ENCODE peak calls at places on chromosomes 6 and 20, in eight cellular contexts. B, J, V, D, L, X, H and G are unnamed samples.
A peak's percentile ranks its signal among the peaks of the same experiment; 100 is the strongest.

GRCh38 chr6:135182993-135183531 is 2.0 kb downstream of the MYB start:
- DNase-seq in B (no peak), J (peak; percentile 89), V (no peak), D (no peak), L (no peak), X (peak; percentile 69), H (peak; percentile 9), G (peak; percentile 81)

GRCh38 chr6:25320459-25320858 is 41.3 kb downstream of the CARMIL1 start:
- DNase-seq in B (no peak), J (no peak), V (peak; percentile 78), D (no peak), L (no peak), X (no peak), H (no peak), G (no peak)

GRCh38 chr6:30972816-30973215 is 10.7 kb upstream of the MUC21 start:
- DNase-seq in B (no peak), J (no peak), V (no peak), D (no peak), L (no peak), X (no peak), H (no peak), G (no peak)

GRCh38 chr6:79071547-79071946 is 6.5 kb downstream of the PHIP start:
- DNase-seq in B (no peak), J (no peak), V (no peak), D (no peak), L (no peak), X (no peak), H (no peak), G (no peak)

GRCh38 chr6:92777146-92777740 is 642.1 kb downstream of the EPHA7 start:
- DNase-seq in B (no peak), J (no peak), V (peak; percentile 36), D (no peak), L (no peak), X (no peak), H (peak; percentile 2), G (no peak)

GRCh38 chr6:121216928-121217327 is 117.4 kb downstream of the TBC1D32 start:
- DNase-seq in B (no peak), J (no peak), V (peak; percentile 53), D (no peak), L (no peak), X (no peak), H (peak; percentile 19), G (no peak)

GRCh38 chr6:36314221-36315014 is 22.3 kb downstream of the BNIP5 start:
- DNase-seq in B (no peak), J (no peak), V (peak; percentile 55), D (no peak), L (peak; percentile 31), X (no peak), H (peak; percentile 47), G (no peak)

GRCh38 chr6:130602151-130602770 is 224.9 kb upstream of the SMLR1 start:
- DNase-seq in B (peak; percentile 46), J (no peak), V (peak; percentile 99), D (no peak), L (no peak), X (no peak), H (peak; percentile 98), G (no peak)

GRCh38 chr6:38214159-38214558 is 394.6 kb downstream of the ZFAND3 start:
- DNase-seq in B (no peak), J (no peak), V (no peak), D (no peak), L (no peak), X (no peak), H (no peak), G (no peak)

GRCh38 chr6:79872986-79873385 is 74.4 kb downstream of the ELOVL4 start:
- DNase-seq in B (no peak), J (no peak), V (peak; percentile 42), D (no peak), L (no peak), X (no peak), H (peak; percentile 88), G (no peak)

GRCh38 chr20:10665791-10666190 is 8.0 kb downstream of the JAG1 start:
- DNase-seq in B (peak; percentile 36), J (no peak), V (no peak), D (no peak), L (no peak), X (no peak), H (no peak), G (no peak)

GRCh38 chr6:127115032-127115661 is 3.3 kb upstream of the RSPO3 start:
- DNase-seq in B (no peak), J (no peak), V (peak; percentile 23), D (no peak), L (no peak), X (no peak), H (peak; percentile 89), G (no peak)

GRCh38 chr6:35650015-35650414 is 38.7 kb downstream of the FKBP5 start:
- DNase-seq in B (no peak), J (no peak), V (no peak), D (no peak), L (no peak), X (no peak), H (no peak), G (no peak)

GRCh38 chr6:168992696-168993185 is 260.9 kb downstream of the THBS2 start:
- DNase-seq in B (no peak), J (no peak), V (no peak), D (no peak), L (no peak), X (no peak), H (no peak), G (no peak)

GRCh38 chr6:133424359-133424758 is 183.2 kb downstream of the EYA4 start:
- DNase-seq in B (no peak), J (no peak), V (no peak), D (no peak), L (no peak), X (no peak), H (no peak), G (no peak)

GRCh38 chr20:25462166-25462565 is 54.7 kb downstream of the GINS1 start:
- DNase-seq in B (no peak), J (peak; percentile 44), V (no peak), D (no peak), L (no peak), X (no peak), H (no peak), G (no peak)

GRCh38 chr20:35174458-35175216 is 2.8 kb downstream of the PROCR start:
- DNase-seq in B (peak; percentile 28), J (peak; percentile 65), V (no peak), D (no peak), L (no peak), X (no peak), H (peak; percentile 55), G (no peak)

GRCh38 chr20:51639206-51639832 is 96.8 kb upstream of the NFATC2 start:
- DNase-seq in B (peak; percentile 76), J (peak; percentile 83), V (peak; percentile 52), D (peak; percentile 78), L (peak; percentile 51), X (no peak), H (peak; percentile 63), G (peak; percentile 27)

GRCh38 chr6:43938178-43939101 is 168.4 kb downstream of the VEGFA start:
- DNase-seq in B (peak; percentile 19), J (peak; percentile 53), V (no peak), D (no peak), L (no peak), X (no peak), H (no peak), G (no peak)

GRCh38 chr6:67248077-67248476 is 1387.0 kb upstream of the ADGRB3 start:
- DNase-seq in B (no peak), J (no peak), V (no peak), D (no peak), L (no peak), X (no peak), H (no peak), G (no peak)

GRCh38 chr6:63731946-63732735 is 96.5 kb downstream of the PHF3 start:
- DNase-seq in B (no peak), J (no peak), V (peak; percentile 51), D (no peak), L (no peak), X (no peak), H (peak; percentile 49), G (no peak)

GRCh38 chr20:4813076-4813838 is 91.5 kb downstream of the PRND start:
- DNase-seq in B (no peak), J (peak; percentile 93), V (no peak), D (no peak), L (no peak), X (peak; percentile 12), H (no peak), G (no peak)

GRCh38 chr20:4820833-4821518 is 99.3 kb downstream of the PRND start:
- DNase-seq in B (peak; percentile 75), J (no peak), V (peak; percentile 77), D (no peak), L (no peak), X (no peak), H (peak; percentile 97), G (no peak)

GRCh38 chr20:2507875-2508630 is 662 bp downstream of the ZNF343 start:
- DNase-seq in B (no peak), J (no peak), V (no peak), D (no peak), L (no peak), X (peak; percentile 6), H (peak; percentile 62), G (no peak)

GRCh38 chr6:111015656-111016190 is 33.9 kb downstream of the RPF2 start:
- DNase-seq in B (no peak), J (no peak), V (no peak), D (no peak), L (no peak), X (no peak), H (no peak), G (no peak)

GRCh38 chr20:50584687-50585086 is 74.5 kb downstream of the PTPN1 start:
- DNase-seq in B (no peak), J (peak; percentile 6), V (no peak), D (no peak), L (no peak), X (no peak), H (peak; percentile 46), G (no peak)
- H3K36me3 ChIP-seq in B (no peaks in the 10 kb centered on the region), J (peaks cover 91% of the 10 kb centered on the region), V (peaks cover 24% of the 10 kb centered on the region), D (peaks cover 81% of the 10 kb centered on the region), L (peaks cover 18% of the 10 kb centered on the region), X (peaks cover 43% of the 10 kb centered on the region), H (peaks cover 28% of the 10 kb centered on the region), G (peaks cover 56% of the 10 kb centered on the region)

DNA sequence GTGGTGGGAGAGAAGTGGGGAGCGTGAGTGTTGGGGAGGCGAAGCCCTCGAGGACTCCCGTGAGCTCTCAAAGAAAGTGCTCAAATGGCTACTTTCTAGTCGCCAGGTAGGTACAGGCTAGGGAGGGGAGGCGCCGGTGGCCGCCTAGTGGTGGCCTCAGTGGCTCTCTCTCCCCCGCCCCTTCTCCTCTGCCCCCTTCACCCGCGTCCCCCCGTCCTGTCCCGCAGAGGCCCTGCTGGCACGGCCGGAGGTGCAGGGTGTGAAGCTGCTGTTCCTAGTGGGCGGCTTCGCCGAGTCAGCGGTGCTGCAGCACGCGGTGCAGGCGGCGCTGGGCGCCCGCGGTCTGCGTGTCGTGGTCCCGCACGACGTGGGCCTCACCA is 16.3 kb downstream of the ADISSP start:
- DNase-seq in B (no peak), J (no peak), V (no peak), D (no peak), L (no peak), X (no peak), H (no peak), G (no peak)
- H3K4me3 ChIP-seq in B (no peak overlapping the region), J (peak overlapping the region; percentile 26), V (no peak overlapping the region), D (no peak overlapping the region), L (peak overlapping the region; percentile 8), X (no peak overlapping the region), H (no peak overlapping the region), G (no peak overlapping the region)

GRCh38 chr20:61322151-61322860 is 70.2 kb downstream of the CDH4 start:
- DNase-seq in B (no peak), J (peak; percentile 53), V (no peak), D (no peak), L (no peak), X (no peak), H (no peak), G (no peak)
- H3K9me3 ChIP-seq in B (no peaks in the 10 kb centered on the region), J (no peaks in the 10 kb centered on the region), V (no peaks in the 10 kb centered on the region), D (no peaks in the 10 kb centered on the region), L (no peaks in the 10 kb centered on the region), X (no peaks in the 10 kb centered on the region), H (no peaks in the 10 kb centered on the region), G (no peaks in the 10 kb centered on the region)

GRCh38 chr20:60764328-60764727 is 487.7 kb upstream of the CDH4 start:
- DNase-seq in B (no peak), J (no peak), V (no peak), D (no peak), L (no peak), X (no peak), H (no peak), G (no peak)
- H3K36me3 ChIP-seq in B (no peaks in the 10 kb centered on the region), J (no peaks in the 10 kb centered on the region), V (no peaks in the 10 kb centered on the region), D (no peaks in the 10 kb centered on the region), L (no peaks in the 10 kb centered on the region), X (no peaks in the 10 kb centered on the region), H (no peaks in the 10 kb centered on the region), G (no peaks in the 10 kb centered on the region)